ENCODE peak calls at places on chromosomes 2 and 18, in six cellular contexts. A, P, C, R, T and L are unnamed samples.

GRCh38 chr2:50674876-50675275 is 357.1 kb downstream of the NRXN1 start:
- DNase-seq in R (no peak), C (no peak), T (no peak), P (no peak), A (no peak), L (no peak)

GRCh38 chr2:73716518-73717250 is 20.5 kb downstream of the TPRKB start:
- DNase-seq in R (no peak), C (no peak), P (peak), A (no peak), T (peak), L (no peak)

GRCh38 chr2:12720181-12720580 is 3.4 kb downstream of the TRIB2 start:
- DNase-seq in R (peak), A (no peak), P (no peak), C (no peak), T (peak), L (no peak)

GRCh38 chr2:151766421-151767153 is 32.3 kb upstream of the NEB start:
- DNase-seq in A (no peak), P (no peak), R (no peak), C (no peak), T (no peak), L (no peak)

GRCh38 chr2:47658646-47659320 is 124.2 kb upstream of the MSH6 start:
- DNase-seq in T (no peak), R (no peak), P (no peak), A (no peak), C (no peak), L (no peak)

GRCh38 chr18:75879196-75879595 is 451.7 kb upstream of the SMIM21 start:
- DNase-seq in A (no peak), T (peak), R (peak), P (no peak), C (no peak), L (no peak)

GRCh38 chr2:216936954-216937357 is 77.1 kb upstream of the TNP1 start:
- DNase-seq in A (peak), R (no peak), P (no peak), C (peak), T (no peak), L (no peak)

GRCh38 chr2:35820404-35820803 is 535.2 kb upstream of the CRIM1 start:
- DNase-seq in A (no peak), C (no peak), R (no peak), P (no peak), T (no peak), L (no peak)

GRCh38 chr2:71614976-71615768 is 161.8 kb downstream of the DYSF start:
- DNase-seq in A (peak), R (peak), C (peak), P (peak), T (peak), L (peak)

GRCh38 chr2:213644926-213645325 is 360.7 kb downstream of the SPAG16 start:
- DNase-seq in R (no peak), A (no peak), P (no peak), T (no peak), C (no peak), L (no peak)

GRCh38 chr2:80303825-80304521 is 579 bp downstream of the LRRTM1 start:
- DNase-seq in T (peak), R (peak), P (no peak), C (no peak), A (peak), L (no peak)

GRCh38 chr2:134261398-134262131 is 7.7 kb downstream of the MGAT5 start:
- DNase-seq in C (no peak), R (peak), A (no peak), T (no peak), P (no peak), L (no peak)

GRCh38 chr2:203126971-203127370 is 111.8 kb upstream of the CYP20A1 start:
- DNase-seq in P (peak), C (no peak), T (peak), A (no peak), R (no peak), L (no peak)

GRCh38 chr2:119749405-119750066 is 10.2 kb upstream of the PTPN4 start:
- DNase-seq in T (peak), R (peak), C (no peak), P (no peak), A (no peak), L (no peak)

GRCh38 chr18:76620326-76620813 is 125.3 kb upstream of the ZNF516 start:
- DNase-seq in T (peak), C (peak), A (peak), P (peak), R (peak), L (peak)

GRCh38 chr2:24768601-24769000 is 24.6 kb downstream of the PTRHD1 start:
- DNase-seq in R (no peak), T (no peak), A (no peak), C (peak), P (no peak), L (no peak)

GRCh38 chr2:231883468-231883881 is 42.7 kb downstream of the NPPC start:
- DNase-seq in P (no peak), R (peak), C (no peak), T (peak), A (no peak), L (no peak)

GRCh38 chr18:48031011-48031480 is 100.6 kb upstream of the SMAD2 start:
- DNase-seq in R (peak), C (no peak), T (peak), P (no peak), A (peak), L (no peak)

GRCh38 chr2:127563458-127564428 is 28.3 kb downstream of the MYO7B start:
- DNase-seq in R (no peak), T (no peak), C (no peak), A (no peak), P (no peak), L (no peak)

GRCh38 chr2:146041291-146041868 is 1521.5 kb upstream of the ZEB2 start:
- DNase-seq in C (no peak), A (no peak), P (no peak), R (no peak), T (no peak), L (no peak)

GRCh38 chr2:154518872-154519271 is 179.6 kb upstream of the KCNJ3 start:
- DNase-seq in R (no peak), T (no peak), C (no peak), P (no peak), A (no peak), L (no peak)

GRCh38 chr2:10405441-10405840 is 42.7 kb downstream of the ODC1 start:
- DNase-seq in P (peak), C (peak), A (no peak), R (peak), T (peak), L (no peak)

GRCh38 chr2:1605659-1606400 is 138.5 kb downstream of the PXDN start:
- DNase-seq in R (peak), C (no peak), A (no peak), P (no peak), T (peak), L (no peak)

GRCh38 chr2:43302311-43303051 is 76.1 kb upstream of the ZFP36L2 start:
- DNase-seq in P (no peak), T (no peak), A (no peak), R (no peak), C (no peak), L (no peak)

GRCh38 chr2:20137131-20137571 is 85.7 kb upstream of the LAPTM4A start:
- DNase-seq in C (no peak), T (no peak), A (no peak), R (no peak), P (no peak), L (no peak)

GRCh38 chr18:78790511-78790910 is 189.1 kb upstream of the SALL3 start:
- DNase-seq in T (no peak), C (no peak), P (no peak), A (no peak), R (no peak), L (no peak)

GRCh38 chr2:183037660-183038340 is 457 bp downstream of the NCKAP1 start:
- DNase-seq in T (peak), C (peak), P (no peak), A (peak), R (no peak), L (no peak)

GRCh38 chr2:122391726-122392125 is 636.3 kb downstream of the TSN start:
- DNase-seq in A (no peak), C (no peak), P (no peak), R (no peak), T (no peak), L (no peak)

GRCh38 chr2:84881581-84882414 is 914 bp upstream of the TRABD2A start:
- DNase-seq in T (peak), P (no peak), A (peak), C (peak), R (peak), L (peak)

GRCh38 chr2:108182489-108182888 is 57.3 kb upstream of the SULT1C3 start:
- DNase-seq in T (peak), P (no peak), A (no peak), R (no peak), C (no peak), L (no peak)

GRCh38 chr2:160054984-160055725 is 7.3 kb downstream of the PLA2R1 start:
- DNase-seq in P (no peak), T (peak), R (peak), C (no peak), A (no peak), L (no peak)

GRCh38 chr2:172172513-172173217 is 70.0 kb upstream of the DLX2 start:
- DNase-seq in R (peak), C (peak), P (no peak), A (peak), T (peak), L (peak)

GRCh38 chr2:39989888-39990287 is 210.8 kb upstream of the THUMPD2 start:
- DNase-seq in T (peak), C (no peak), R (no peak), A (no peak), P (no peak), L (no peak)

DNA sequence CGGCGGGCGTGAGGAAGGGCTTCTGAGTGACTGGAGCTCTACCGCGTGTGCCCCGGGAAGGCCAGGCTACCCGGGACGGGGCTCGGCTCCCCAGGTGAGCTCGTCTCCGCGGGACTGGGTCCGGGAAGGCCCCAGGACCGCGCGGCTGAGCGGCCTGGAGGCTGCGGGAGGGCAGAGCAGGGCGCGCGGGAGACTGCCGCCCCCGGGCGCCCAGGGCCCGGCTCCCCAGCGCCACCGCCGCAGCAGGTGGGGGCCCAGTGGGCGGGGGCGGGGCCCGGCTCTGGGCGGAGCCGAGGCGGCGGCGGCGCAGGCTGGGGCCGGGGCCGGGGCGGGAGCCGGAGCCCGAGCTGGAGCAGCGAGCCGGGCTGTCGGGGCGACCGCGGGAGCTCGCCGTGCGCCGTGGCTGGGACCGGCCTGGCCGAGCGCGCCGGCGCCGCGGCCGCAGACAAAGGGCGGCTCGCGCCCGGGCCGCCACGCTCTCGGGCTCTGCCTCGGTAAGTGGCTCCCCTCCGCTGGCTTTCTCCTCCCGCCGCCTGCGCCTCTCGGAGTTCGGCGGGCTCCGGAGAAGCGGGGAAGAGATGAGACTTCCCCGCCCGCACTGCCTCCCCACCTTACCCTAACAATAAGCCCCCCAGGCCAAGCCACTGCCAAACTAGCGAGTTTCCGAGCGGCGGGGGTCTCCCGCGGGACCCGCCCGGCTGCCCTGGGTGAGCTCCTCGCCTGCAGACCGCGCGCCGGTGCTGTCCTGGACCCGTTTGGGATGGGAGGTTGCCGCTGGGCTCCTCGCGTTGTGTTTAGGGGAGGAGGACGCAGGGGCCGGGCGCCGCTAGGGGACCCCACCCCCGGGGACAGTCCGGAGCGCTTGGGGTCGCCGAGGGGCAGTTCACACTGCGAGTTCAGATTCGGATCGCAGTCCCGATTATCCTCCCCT is at the start of gene MAPK4:
- DNase-seq in R (peak), T (peak), P (no peak), A (peak), C (peak), L (no peak)
- TF ChIP-seq CTCF in R (no peak), T (no peak), P (no peak), A (no peak), C (no peak), L (no peak)

DNA sequence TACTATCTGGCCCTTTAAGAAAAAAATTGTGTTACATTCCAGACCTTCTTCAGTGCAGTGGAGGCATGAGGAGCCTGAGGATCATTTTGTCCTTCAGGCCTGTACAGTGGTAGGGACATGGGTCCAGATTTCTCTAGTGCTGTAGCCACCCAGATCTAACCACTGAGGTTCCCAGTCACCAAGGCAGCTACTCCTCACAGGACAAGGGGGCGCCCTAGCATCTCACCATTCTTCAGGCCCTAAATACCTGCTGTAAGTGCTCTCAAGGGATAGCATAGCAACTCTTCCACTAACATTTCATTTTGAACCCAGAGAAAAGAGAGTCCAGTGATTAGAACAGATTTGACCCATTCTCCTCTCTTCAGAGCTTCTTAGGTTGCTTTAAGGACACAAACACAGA is 1533.0 kb downstream of the LRP1B start:
- DNase-seq in P (no peak), C (no peak), A (no peak), R (no peak), T (no peak), L (no peak)
- TF ChIP-seq CTCF in P (no peak), C (no peak), A (no peak), R (no peak), T (no peak), L (no peak)

DNA sequence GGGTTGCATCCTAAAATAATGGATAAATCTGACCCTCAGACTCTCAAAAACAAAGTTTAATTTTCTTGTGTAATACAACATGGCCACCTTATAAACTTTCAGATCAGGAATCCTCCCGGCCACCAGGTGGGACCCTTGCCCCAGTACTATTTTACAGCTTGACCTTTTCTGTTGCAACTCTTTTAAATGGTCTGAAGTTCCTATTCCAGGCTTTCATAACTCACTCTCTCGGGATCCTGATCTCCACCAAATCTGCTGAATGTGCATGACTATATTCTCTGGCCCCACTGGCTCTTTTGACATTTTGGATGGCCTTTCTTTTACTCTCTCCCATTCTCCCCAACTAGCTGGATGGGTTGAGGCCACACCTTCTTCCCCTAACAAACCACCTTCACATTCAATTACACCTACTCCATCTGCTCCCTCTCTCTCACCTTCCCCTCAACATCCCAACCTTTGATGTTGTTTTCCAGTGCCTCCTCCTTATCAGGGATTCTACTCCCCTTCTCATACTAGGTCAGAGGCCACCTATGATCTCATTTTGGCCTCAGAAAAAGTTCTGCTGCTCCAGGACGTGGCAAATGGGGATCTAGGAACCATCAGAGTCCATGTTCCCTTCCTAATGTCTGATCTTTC is 70.8 kb downstream of the SESTD1 start:
- DNase-seq in T (no peak), P (no peak), R (no peak), C (no peak), A (no peak), L (no peak)
- TF ChIP-seq CTCF in T (no peak), P (no peak), R (no peak), C (no peak), A (no peak), L (no peak)

GRCh38 chr2:8682719-8683667 is 1.1 kb downstream of the ID2 start:
- DNase-seq in C (peak), R (peak), T (peak), P (no peak), A (no peak), L (no peak)
- TF ChIP-seq CTCF in C (no peak), R (no peak), T (no peak), P (no peak), A (no peak), L (no peak)

GRCh38 chr2:142112648-142113278 is 18.1 kb downstream of the LRP1B start:
- DNase-seq in P (peak), A (no peak), T (peak), R (peak), C (no peak), L (no peak)
- TF ChIP-seq CTCF in P (no peak), A (peak), T (peak), R (peak), C (no peak), L (no peak)

GRCh38 chr2:97748397-97748796 is 35.0 kb downstream of the ZAP70 start:
- DNase-seq in P (no peak), R (no peak), T (no peak), A (no peak), C (peak), L (peak)
- TF ChIP-seq CTCF in P (peak), R (peak), T (no peak), A (no peak), C (peak), L (peak)